ENCODE peak calls at places on chromosomes 2 and 18, in seven cellular contexts. One of them, this sample, is unnamed.

GRCh38 chr2:121647396-121647795 is 1.9 kb downstream of the CLASP1 start:
- DNase-seq in cardiac muscle cell: no peak
- DNase-seq in hepatocyte: no peak
- DNase-seq in kidney tubule cell: no peak
- DNase-seq in NCI-H1092 treated with DMSO at 0.1 percent for 48 hours: no peak
- DNase-seq in fibroblast of mammary gland: no peak
- DNase-seq in SK-N-MC: no peak
- DNase-seq in this sample: no peak

GRCh38 chr2:228827056-228827455 is 444.0 kb downstream of the PID1 start:
- DNase-seq in cardiac muscle cell: no peak
- DNase-seq in hepatocyte: no peak
- DNase-seq in kidney tubule cell: no peak
- DNase-seq in NCI-H1092 treated with DMSO at 0.1 percent for 48 hours: no peak
- DNase-seq in fibroblast of mammary gland: peak
- DNase-seq in SK-N-MC: peak
- DNase-seq in this sample: peak

GRCh38 chr2:172333626-172334330 is 93.6 kb upstream of the ITGA6 start:
- DNase-seq in cardiac muscle cell: no peak
- DNase-seq in hepatocyte: no peak
- DNase-seq in kidney tubule cell: no peak
- DNase-seq in NCI-H1092 treated with DMSO at 0.1 percent for 48 hours: no peak
- DNase-seq in fibroblast of mammary gland: no peak
- DNase-seq in SK-N-MC: no peak
- DNase-seq in this sample: no peak

GRCh38 chr2:153588408-153588807 is 109.8 kb upstream of the RPRM start:
- DNase-seq in cardiac muscle cell: no peak
- DNase-seq in hepatocyte: no peak
- DNase-seq in kidney tubule cell: no peak
- DNase-seq in NCI-H1092 treated with DMSO at 0.1 percent for 48 hours: no peak
- DNase-seq in fibroblast of mammary gland: no peak
- DNase-seq in SK-N-MC: no peak
- DNase-seq in this sample: no peak

GRCh38 chr2:193250389-193250788 is 1055.7 kb upstream of the TMEFF2 start:
- DNase-seq in cardiac muscle cell: no peak
- DNase-seq in hepatocyte: no peak
- DNase-seq in kidney tubule cell: no peak
- DNase-seq in NCI-H1092 treated with DMSO at 0.1 percent for 48 hours: no peak
- DNase-seq in fibroblast of mammary gland: no peak
- DNase-seq in SK-N-MC: no peak
- DNase-seq in this sample: no peak

GRCh38 chr2:10320575-10320931 is 17.8 kb downstream of the HPCAL1 start:
- DNase-seq in cardiac muscle cell: no peak
- DNase-seq in hepatocyte: no peak
- DNase-seq in kidney tubule cell: no peak
- DNase-seq in NCI-H1092 treated with DMSO at 0.1 percent for 48 hours: no peak
- DNase-seq in fibroblast of mammary gland: no peak
- DNase-seq in SK-N-MC: no peak
- DNase-seq in this sample: no peak

GRCh38 chr2:159912580-159912979 is 114.6 kb upstream of the CD302 start:
- DNase-seq in cardiac muscle cell: no peak
- DNase-seq in hepatocyte: no peak
- DNase-seq in kidney tubule cell: no peak
- DNase-seq in NCI-H1092 treated with DMSO at 0.1 percent for 48 hours: no peak
- DNase-seq in fibroblast of mammary gland: no peak
- DNase-seq in SK-N-MC: no peak
- DNase-seq in this sample: no peak

GRCh38 chr2:224882291-224883171 is 159.7 kb downstream of the DOCK10 start:
- DNase-seq in cardiac muscle cell: no peak
- DNase-seq in hepatocyte: no peak
- DNase-seq in kidney tubule cell: peak
- DNase-seq in NCI-H1092 treated with DMSO at 0.1 percent for 48 hours: no peak
- DNase-seq in fibroblast of mammary gland: peak
- DNase-seq in SK-N-MC: no peak
- DNase-seq in this sample: peak

GRCh38 chr2:136310005-136310495 is 192.1 kb upstream of the CXCR4 start:
- DNase-seq in cardiac muscle cell: peak
- DNase-seq in hepatocyte: no peak
- DNase-seq in kidney tubule cell: peak
- DNase-seq in NCI-H1092 treated with DMSO at 0.1 percent for 48 hours: no peak
- DNase-seq in fibroblast of mammary gland: no peak
- DNase-seq in SK-N-MC: no peak
- DNase-seq in this sample: no peak

GRCh38 chr2:134154269-134154668 is 99.6 kb upstream of the MGAT5 start:
- DNase-seq in cardiac muscle cell: no peak
- DNase-seq in hepatocyte: no peak
- DNase-seq in kidney tubule cell: no peak
- DNase-seq in NCI-H1092 treated with DMSO at 0.1 percent for 48 hours: no peak
- DNase-seq in fibroblast of mammary gland: no peak
- DNase-seq in SK-N-MC: no peak
- DNase-seq in this sample: no peak

GRCh38 chr18:69490813-69491212 is 90.1 kb downstream of the DOK6 start:
- DNase-seq in cardiac muscle cell: no peak
- DNase-seq in hepatocyte: no peak
- DNase-seq in kidney tubule cell: no peak
- DNase-seq in NCI-H1092 treated with DMSO at 0.1 percent for 48 hours: no peak
- DNase-seq in fibroblast of mammary gland: peak
- DNase-seq in SK-N-MC: peak
- DNase-seq in this sample: no peak

GRCh38 chr2:97698530-97698929 is 14.8 kb upstream of the ZAP70 start:
- DNase-seq in cardiac muscle cell: no peak
- DNase-seq in hepatocyte: no peak
- DNase-seq in kidney tubule cell: no peak
- DNase-seq in NCI-H1092 treated with DMSO at 0.1 percent for 48 hours: no peak
- DNase-seq in fibroblast of mammary gland: no peak
- DNase-seq in SK-N-MC: no peak
- DNase-seq in this sample: no peak

GRCh38 chr2:108347786-108348185 is 30.0 kb upstream of the SULT1C4 start:
- DNase-seq in cardiac muscle cell: no peak
- DNase-seq in hepatocyte: no peak
- DNase-seq in kidney tubule cell: no peak
- DNase-seq in NCI-H1092 treated with DMSO at 0.1 percent for 48 hours: no peak
- DNase-seq in fibroblast of mammary gland: no peak
- DNase-seq in SK-N-MC: no peak
- DNase-seq in this sample: no peak

GRCh38 chr2:28269019-28269784 is 123.5 kb upstream of the FOSL2 start:
- DNase-seq in cardiac muscle cell: no peak
- DNase-seq in hepatocyte: peak
- DNase-seq in kidney tubule cell: peak
- DNase-seq in NCI-H1092 treated with DMSO at 0.1 percent for 48 hours: no peak
- DNase-seq in fibroblast of mammary gland: peak
- DNase-seq in SK-N-MC: no peak
- DNase-seq in this sample: peak

GRCh38 chr2:222320441-222321395 is 21.9 kb upstream of the PAX3 start:
- DNase-seq in cardiac muscle cell: peak
- DNase-seq in hepatocyte: peak
- DNase-seq in kidney tubule cell: peak
- DNase-seq in NCI-H1092 treated with DMSO at 0.1 percent for 48 hours: peak
- DNase-seq in fibroblast of mammary gland: no peak
- DNase-seq in SK-N-MC: no peak
- DNase-seq in this sample: no peak

GRCh38 chr2:48530033-48530804 is at the start of gene STON1:
- DNase-seq in cardiac muscle cell: peak
- DNase-seq in hepatocyte: peak
- DNase-seq in kidney tubule cell: no peak
- DNase-seq in NCI-H1092 treated with DMSO at 0.1 percent for 48 hours: no peak
- DNase-seq in fibroblast of mammary gland: peak
- DNase-seq in SK-N-MC: no peak
- DNase-seq in this sample: peak

GRCh38 chr2:80078290-80079036 is 226.1 kb downstream of the LRRTM1 start:
- DNase-seq in cardiac muscle cell: no peak
- DNase-seq in hepatocyte: no peak
- DNase-seq in kidney tubule cell: no peak
- DNase-seq in NCI-H1092 treated with DMSO at 0.1 percent for 48 hours: no peak
- DNase-seq in fibroblast of mammary gland: no peak
- DNase-seq in SK-N-MC: no peak
- DNase-seq in this sample: no peak

GRCh38 chr2:16281451-16282330 is 341.3 kb downstream of the MYCN start:
- DNase-seq in cardiac muscle cell: peak
- DNase-seq in hepatocyte: peak
- DNase-seq in kidney tubule cell: peak
- DNase-seq in NCI-H1092 treated with DMSO at 0.1 percent for 48 hours: peak
- DNase-seq in fibroblast of mammary gland: no peak
- DNase-seq in SK-N-MC: peak
- DNase-seq in this sample: peak

GRCh38 chr2:112187805-112188596 is 49.8 kb downstream of the FBLN7 start:
- DNase-seq in cardiac muscle cell: no peak
- DNase-seq in hepatocyte: no peak
- DNase-seq in kidney tubule cell: peak
- DNase-seq in NCI-H1092 treated with DMSO at 0.1 percent for 48 hours: no peak
- DNase-seq in fibroblast of mammary gland: no peak
- DNase-seq in SK-N-MC: no peak
- DNase-seq in this sample: peak

GRCh38 chr2:59378104-59378503 is 1137.0 kb upstream of the FANCL start:
- DNase-seq in cardiac muscle cell: no peak
- DNase-seq in hepatocyte: no peak
- DNase-seq in kidney tubule cell: no peak
- DNase-seq in NCI-H1092 treated with DMSO at 0.1 percent for 48 hours: no peak
- DNase-seq in fibroblast of mammary gland: no peak
- DNase-seq in SK-N-MC: no peak
- DNase-seq in this sample: no peak

This sample was measured in mammary epithelial cell.